ENCODE peak calls at places on chromosomes 2 and 18, in four cellular contexts. One of them, this sample, is unnamed.

GRCh38 chr2:241858206-241859016 is at the start of gene PDCD1:
- DNase-seq in H9: peak
- DNase-seq in H1: no peak
- DNase-seq in IMR-90: no peak
- DNase-seq in this sample: peak

GRCh38 chr2:98924038-98924437 is 12.0 kb downstream of the CRACDL start:
- DNase-seq in H1: no peak
- DNase-seq in H9: no peak
- DNase-seq in IMR-90: no peak
- DNase-seq in this sample: no peak

GRCh38 chr2:19350678-19351401 is 7.6 kb downstream of the OSR1 start:
- DNase-seq in H1: no peak
- DNase-seq in IMR-90: no peak
- DNase-seq in H9: no peak
- DNase-seq in this sample: no peak

GRCh38 chr18:12304351-12305210 is 3.5 kb upstream of the TUBB6 start:
- DNase-seq in H1: no peak
- DNase-seq in IMR-90: peak
- DNase-seq in H9: no peak
- DNase-seq in this sample: no peak

GRCh38 chr2:8882094-8882493 is 44.7 kb upstream of the KIDINS220 start:
- DNase-seq in H9: peak
- DNase-seq in H1: peak
- DNase-seq in IMR-90: peak
- DNase-seq in this sample: peak

GRCh38 chr2:229269986-229270385 is 1.1 kb downstream of the PID1 start:
- DNase-seq in H9: no peak
- DNase-seq in IMR-90: no peak
- DNase-seq in H1: no peak
- DNase-seq in this sample: peak

GRCh38 chr2:467892-468630 is 180.2 kb upstream of the ALKAL2 start:
- DNase-seq in H9: peak
- DNase-seq in IMR-90: no peak
- DNase-seq in H1: peak
- DNase-seq in this sample: peak

GRCh38 chr2:58227171-58227917 is 13.8 kb downstream of the FANCL start:
- DNase-seq in IMR-90: no peak
- DNase-seq in H9: no peak
- DNase-seq in H1: no peak
- DNase-seq in this sample: no peak

GRCh38 chr2:142824756-142825155 is 52.7 kb upstream of the KYNU start:
- DNase-seq in H9: no peak
- DNase-seq in H1: no peak
- DNase-seq in IMR-90: peak
- DNase-seq in this sample: no peak

GRCh38 chr2:140274891-140275290 is 1494.7 kb upstream of the NXPH2 start:
- DNase-seq in IMR-90: no peak
- DNase-seq in H1: no peak
- DNase-seq in H9: no peak
- DNase-seq in this sample: no peak

GRCh38 chr18:63178526-63178880 is 141.1 kb downstream of the BCL2 start:
- DNase-seq in H9: no peak
- DNase-seq in H1: no peak
- DNase-seq in IMR-90: no peak
- DNase-seq in this sample: no peak

GRCh38 chr18:42183746-42184145 is 228.7 kb downstream of the PIK3C3 start:
- DNase-seq in IMR-90: peak
- DNase-seq in H9: no peak
- DNase-seq in H1: no peak
- DNase-seq in this sample: peak

GRCh38 chr2:45691152-45691551 is 39.7 kb downstream of the PRKCE start:
- DNase-seq in H1: no peak
- DNase-seq in H9: no peak
- DNase-seq in IMR-90: no peak
- DNase-seq in this sample: no peak

GRCh38 chr2:192029089-192029488 is 165.6 kb downstream of the TMEFF2 start:
- DNase-seq in IMR-90: peak
- DNase-seq in H9: peak
- DNase-seq in H1: peak
- DNase-seq in this sample: peak

GRCh38 chr18:58495634-58496033 is 133.3 kb downstream of the ALPK2 start:
- DNase-seq in H1: no peak
- DNase-seq in IMR-90: no peak
- DNase-seq in H9: no peak
- DNase-seq in this sample: no peak

GRCh38 chr2:25377822-25378421 is 36.2 kb upstream of the DNMT3A start:
- DNase-seq in H1: peak
- DNase-seq in IMR-90: no peak
- DNase-seq in H9: peak
- DNase-seq in this sample: no peak

GRCh38 chr18:2656237-2657042 is 914 bp downstream of the SMCHD1 start:
- DNase-seq in H1: no peak
- DNase-seq in H9: peak
- DNase-seq in IMR-90: peak
- DNase-seq in this sample: peak

GRCh38 chr2:135916232-135916631 is 40.0 kb upstream of the MCM6 start:
- DNase-seq in IMR-90: peak
- DNase-seq in H9: no peak
- DNase-seq in H1: no peak
- DNase-seq in this sample: peak

GRCh38 chr2:181911830-181912229 is 20.3 kb downstream of the ITPRID2 start:
- DNase-seq in H9: no peak
- DNase-seq in IMR-90: no peak
- DNase-seq in H1: no peak
- DNase-seq in this sample: no peak

GRCh38 chr18:57209697-57210096 is 62.8 kb downstream of the BOD1L2 start:
- DNase-seq in H9: no peak
- DNase-seq in H1: no peak
- DNase-seq in IMR-90: no peak
- DNase-seq in this sample: peak

GRCh38 chr2:12884713-12885282 is 168.1 kb downstream of the TRIB2 start:
- DNase-seq in H1: no peak
- DNase-seq in H9: no peak
- DNase-seq in IMR-90: peak
- DNase-seq in this sample: peak

GRCh38 chr2:10392951-10393647 is 55.0 kb downstream of the ODC1 start:
- DNase-seq in H9: peak
- DNase-seq in IMR-90: no peak
- DNase-seq in H1: no peak
- DNase-seq in this sample: peak

GRCh38 chr2:117786520-117786919 is 28.0 kb upstream of the DDX18 start:
- DNase-seq in IMR-90: no peak
- DNase-seq in H9: no peak
- DNase-seq in H1: no peak
- DNase-seq in this sample: no peak

GRCh38 chr2:157839162-157839801 is 36.8 kb downstream of the ACVR1 start:
- DNase-seq in IMR-90: peak
- DNase-seq in H1: peak
- DNase-seq in H9: peak
- DNase-seq in this sample: peak

GRCh38 chr2:85133751-85134254 is 611 bp downstream of the TCF7L1 start:
- DNase-seq in H1: peak
- DNase-seq in H9: no peak
- DNase-seq in IMR-90: peak
- DNase-seq in this sample: peak

GRCh38 chr2:237739101-237739500 is 59.5 kb upstream of the RBM44 start:
- DNase-seq in H1: no peak
- DNase-seq in IMR-90: no peak
- DNase-seq in H9: no peak
- DNase-seq in this sample: no peak

GRCh38 chr2:42030196-42030759 is 17.5 kb upstream of the PKDCC start:
- DNase-seq in IMR-90: no peak
- DNase-seq in H1: no peak
- DNase-seq in H9: peak
- DNase-seq in this sample: peak

GRCh38 chr2:42030829-42031228 is 17.0 kb upstream of the PKDCC start:
- DNase-seq in H9: no peak
- DNase-seq in IMR-90: no peak
- DNase-seq in H1: no peak
- DNase-seq in this sample: no peak

GRCh38 chr2:42032796-42033195 is 15.0 kb upstream of the PKDCC start:
- DNase-seq in H9: no peak
- DNase-seq in IMR-90: no peak
- DNase-seq in H1: no peak
- DNase-seq in this sample: no peak

GRCh38 chr2:42031281-42031680 is 16.5 kb upstream of the PKDCC start:
- DNase-seq in H1: no peak
- DNase-seq in H9: no peak
- DNase-seq in IMR-90: no peak
- DNase-seq in this sample: no peak

DNA sequence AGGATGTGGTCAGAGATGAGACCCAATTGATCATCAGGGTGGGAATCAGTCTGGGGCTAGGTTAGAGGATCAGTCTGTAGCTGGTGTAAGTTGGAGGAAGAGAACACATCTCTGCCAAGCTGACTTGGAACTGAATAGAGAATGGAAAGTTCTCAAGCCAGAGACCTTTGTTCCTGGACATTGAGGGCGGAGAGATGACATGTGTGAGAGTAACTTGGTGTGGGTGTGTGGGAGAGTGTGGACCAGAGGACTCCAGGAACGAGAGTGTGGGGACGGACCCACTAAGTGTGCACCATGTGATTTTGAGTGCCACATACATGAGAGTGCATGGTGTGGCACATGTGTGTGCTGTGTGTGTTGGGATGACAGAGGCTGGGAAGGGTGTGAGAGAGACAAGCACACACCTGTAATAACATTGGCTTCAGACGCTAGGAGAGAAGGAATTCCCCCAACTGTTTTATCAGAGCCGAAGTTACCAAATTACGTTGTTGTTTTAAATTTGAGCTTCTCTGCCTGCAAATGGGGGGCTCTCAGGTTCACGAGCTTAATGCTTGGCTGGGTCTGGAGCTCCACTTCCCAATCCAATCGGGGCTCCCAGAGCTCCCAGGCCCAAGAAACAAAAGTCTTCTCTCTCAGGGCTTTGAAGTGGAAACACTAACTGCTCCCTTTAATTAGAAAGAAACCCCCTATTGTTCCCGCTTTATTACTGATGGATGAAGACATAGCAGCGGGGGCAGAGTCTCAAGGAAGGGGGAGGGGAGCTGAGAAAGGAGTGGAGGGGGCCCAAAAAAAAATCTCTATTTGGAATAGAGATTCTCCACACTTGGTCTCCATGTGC is 15.8 kb upstream of the PKDCC start:
- DNase-seq in H1: no peak
- DNase-seq in H9: no peak
- DNase-seq in IMR-90: no peak
- DNase-seq in this sample: no peak
- H2BK15ac ChIP-seq in H1: peak
- H2BK15ac ChIP-seq in H9: no peak
- H2BK15ac ChIP-seq in IMR-90: no peak
- H2BK15ac ChIP-seq in this sample: no peak

DNA sequence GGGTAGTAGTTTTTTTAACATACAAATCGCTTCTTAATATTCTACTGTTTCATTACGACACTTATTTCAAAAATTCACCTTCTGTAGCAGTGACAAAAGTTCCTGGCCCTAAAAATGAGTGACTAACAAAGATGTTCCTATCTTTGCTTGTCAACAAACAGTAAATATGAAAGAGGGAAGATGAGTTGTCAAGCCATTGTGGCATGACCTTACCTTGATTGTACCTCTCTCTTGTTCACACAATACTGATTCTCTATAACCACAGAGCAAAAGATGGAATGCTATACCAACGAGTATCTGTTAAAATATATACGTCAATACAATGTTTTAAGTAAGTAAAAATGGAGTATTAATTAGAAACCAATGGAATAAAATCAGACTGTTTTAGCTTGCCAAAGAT is 14.7 kb upstream of the GCG start:
- DNase-seq in H1: no peak
- DNase-seq in IMR-90: no peak
- DNase-seq in H9: no peak
- DNase-seq in this sample: no peak
- H4K5ac ChIP-seq in H1: no peak
- H4K5ac ChIP-seq in IMR-90: no peak
- H4K5ac ChIP-seq in H9: no peak
- H4K5ac ChIP-seq in this sample: no peak

GRCh38 chr2:219285348-219285685 is 6.2 kb downstream of the DNAJB2 start:
- DNase-seq in IMR-90: no peak
- DNase-seq in H9: no peak
- DNase-seq in H1: no peak
- DNase-seq in this sample: no peak
- H2BK15ac ChIP-seq in IMR-90: no peak
- H2BK15ac ChIP-seq in H9: no peak
- H2BK15ac ChIP-seq in H1: no peak
- H2BK15ac ChIP-seq in this sample: no peak

DNA sequence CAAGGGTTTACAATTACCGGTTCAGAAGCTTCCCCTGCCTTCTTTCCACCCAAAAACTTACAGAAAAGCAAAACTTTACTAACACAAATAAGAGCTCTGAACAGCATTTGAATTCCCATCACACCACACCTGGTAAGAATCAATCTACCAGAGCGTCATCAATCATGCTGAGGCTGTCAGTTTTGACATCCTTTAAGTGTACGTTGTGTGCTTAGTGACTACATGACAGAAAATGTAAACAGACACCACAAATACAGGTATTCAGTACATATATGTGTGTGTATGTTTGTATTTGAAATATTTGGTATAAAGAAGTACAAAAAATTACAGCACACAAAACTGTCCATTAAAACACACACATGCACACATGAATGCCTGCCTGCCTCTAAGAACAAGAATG is 523.5 kb downstream of the TMEM182 start:
- DNase-seq in H9: no peak
- DNase-seq in H1: no peak
- DNase-seq in IMR-90: no peak
- DNase-seq in this sample: no peak
- H4K5ac ChIP-seq in H9: no peak
- H4K5ac ChIP-seq in H1: no peak
- H4K5ac ChIP-seq in IMR-90: no peak
- H4K5ac ChIP-seq in this sample: no peak

GRCh38 chr2:217713395-217714267 is 289.2 kb downstream of the TNS1 start:
- DNase-seq in H9: peak
- DNase-seq in H1: peak
- DNase-seq in IMR-90: peak
- DNase-seq in this sample: peak
- H2BK15ac ChIP-seq in H9: no peak
- H2BK15ac ChIP-seq in H1: no peak
- H2BK15ac ChIP-seq in IMR-90: peak
- H2BK15ac ChIP-seq in this sample: no peak

GRCh38 chr2:234076451-234076850 is 25.9 kb downstream of the SPP2 start:
- DNase-seq in IMR-90: no peak
- DNase-seq in H1: no peak
- DNase-seq in H9: no peak
- DNase-seq in this sample: no peak
- H4K5ac ChIP-seq in IMR-90: no peak
- H4K5ac ChIP-seq in H1: no peak
- H4K5ac ChIP-seq in H9: no peak
- H4K5ac ChIP-seq in this sample: no peak

GRCh38 chr2:203805485-203805838 is 62.1 kb upstream of the CTLA4 start:
- DNase-seq in IMR-90: no peak
- DNase-seq in H9: no peak
- DNase-seq in H1: no peak
- DNase-seq in this sample: no peak

GRCh38 chr2:203803046-203803429 is 64.5 kb upstream of the CTLA4 start:
- DNase-seq in H9: no peak
- DNase-seq in H1: no peak
- DNase-seq in IMR-90: no peak
- DNase-seq in this sample: no peak

GRCh38 chr2:203804070-203804469 is 63.5 kb upstream of the CTLA4 start:
- DNase-seq in H1: no peak
- DNase-seq in H9: no peak
- DNase-seq in IMR-90: peak
- DNase-seq in this sample: peak

GRCh38 chr2:203802277-203803045 is 65.1 kb upstream of the CTLA4 start:
- DNase-seq in H1: no peak
- DNase-seq in IMR-90: peak
- DNase-seq in H9: no peak
- DNase-seq in this sample: no peak

GRCh38 chr2:203804766-203805484 is 62.6 kb upstream of the CTLA4 start:
- DNase-seq in H9: no peak
- DNase-seq in H1: no peak
- DNase-seq in IMR-90: peak
- DNase-seq in this sample: no peak
- H2BK15ac ChIP-seq in H9: no peak
- H2BK15ac ChIP-seq in H1: no peak
- H2BK15ac ChIP-seq in IMR-90: peak
- H2BK15ac ChIP-seq in this sample: no peak